ENCODE peak calls at places on chromosomes 12 and 14, in six cellular contexts. B is HS-5, S is DMS53, M is hippocampal formation, T is endothelial cell of umbilical vein, H is HL-60. V is an unnamed sample.

GRCh38 chr12:122996188-122996601 is 15.7 kb downstream of the ARL6IP4 start:
- DNase-seq in B (no peak), S (no peak), M (no peak), T (no peak), H (no peak), V (no peak)

GRCh38 chr12:60501124-60501729 is 905.4 kb downstream of the SLC16A7 start:
- DNase-seq in B (no peak), S (peak; percentile 36), M (no peak), T (peak; percentile 71), H (no peak), V (no peak)

GRCh38 chr12:113242560-113242959 is 21.3 kb downstream of the TPCN1 start:
- DNase-seq in B (no peak), S (no peak), M (no peak), T (no peak), H (no peak), V (no peak)

GRCh38 chr14:77869350-77869749 is 69.4 kb downstream of the ADCK1 start:
- DNase-seq in B (no peak), S (no peak), M (no peak), T (no peak), H (no peak), V (peak; percentile 7)

GRCh38 chr12:111427417-111428074 is 21.8 kb downstream of the SH2B3 start:
- DNase-seq in B (no peak), S (no peak), M (no peak), T (no peak), H (no peak), V (no peak)

GRCh38 chr12:127401005-127401404 is 866.0 kb upstream of the TMEM132C start:
- DNase-seq in B (peak; percentile 77), S (no peak), M (no peak), T (no peak), H (no peak), V (no peak)

GRCh38 chr14:55699131-55700057 is 119.4 kb downstream of the KTN1 start:
- DNase-seq in B (peak; percentile 78), S (peak; percentile 62), M (no peak), T (peak; percentile 30), H (peak; percentile 14), V (no peak)

GRCh38 chr14:93717222-93717967 is 70.9 kb downstream of the PRIMA1 start:
- DNase-seq in B (no peak), S (no peak), M (no peak), T (no peak), H (no peak), V (no peak)

GRCh38 chr14:36300337-36300736 is 20.1 kb downstream of the MBIP start:
- DNase-seq in B (no peak), S (peak; percentile 45), M (no peak), T (peak; percentile 21), H (no peak), V (no peak)

GRCh38 chr14:71932229-71932951 is at the start of gene RGS6:
- DNase-seq in B (no peak), S (peak; percentile 31), M (no peak), T (no peak), H (no peak), V (no peak)

GRCh38 chr12:101616027-101616494 is 21.3 kb downstream of the MYBPC1 start:
- DNase-seq in B (no peak), S (no peak), M (no peak), T (peak; percentile 13), H (peak; percentile 43), V (no peak)

GRCh38 chr14:22886500-22887259 is 3.7 kb downstream of the REM2 start:
- DNase-seq in B (no peak), S (peak; percentile 90), M (no peak), T (peak; percentile 24), H (peak; percentile 20), V (no peak)

GRCh38 chr14:75040497-75040896 is 10.8 kb downstream of the MLH3 start:
- DNase-seq in B (no peak), S (no peak), M (no peak), T (no peak), H (no peak), V (no peak)

GRCh38 chr14:100587763-100588411 is 670 bp upstream of the BEGAIN start:
- DNase-seq in B (no peak), S (no peak), M (no peak), T (no peak), H (no peak), V (no peak)

GRCh38 chr14:63282997-63283396 is 35.7 kb downstream of the GPHB5 start:
- DNase-seq in B (no peak), S (no peak), M (no peak), T (no peak), H (no peak), V (no peak)

GRCh38 chr14:63454863-63455622 is 88.1 kb downstream of the PPP2R5E start:
- DNase-seq in B (no peak), S (no peak), M (no peak), T (no peak), H (peak; percentile 29), V (peak; percentile 41)

GRCh38 chr14:59585891-59586554 is 9.4 kb upstream of the CCDC175 start:
- DNase-seq in B (no peak), S (no peak), M (no peak), T (peak; percentile 11), H (peak; percentile 58), V (no peak)

GRCh38 chr14:96362071-96362964 is 823 bp downstream of the ATG2B start:
- DNase-seq in B (no peak), S (peak; percentile 86), M (no peak), T (peak; percentile 72), H (peak; percentile 77), V (peak; percentile 14)

GRCh38 chr14:99215277-99215676 is 56.7 kb downstream of the BCL11B start:
- DNase-seq in B (no peak), S (no peak), M (no peak), T (no peak), H (no peak), V (no peak)

GRCh38 chr12:108821407-108822397 is 35.7 kb downstream of the SSH1 start:
- DNase-seq in B (no peak), S (no peak), M (no peak), T (no peak), H (peak; percentile 85), V (no peak)

GRCh38 chr12:77995436-77996167 is 164.9 kb downstream of the NAV3 start:
- DNase-seq in B (peak; percentile 89), S (peak; percentile 47), M (no peak), T (no peak), H (no peak), V (peak; percentile 77)

GRCh38 chr12:57823131-57823907 is 4.8 kb upstream of the AVIL start:
- DNase-seq in B (no peak), S (no peak), M (no peak), T (no peak), H (no peak), V (no peak)

GRCh38 chr14:67461341-67461985 is 27.1 kb downstream of the TMEM229B start:
- DNase-seq in B (no peak), S (peak; percentile 11), M (no peak), T (no peak), H (no peak), V (peak; percentile 23)

GRCh38 chr12:104566244-104566993 is 109.7 kb downstream of the CHST11 start:
- DNase-seq in B (no peak), S (no peak), M (no peak), T (no peak), H (no peak), V (no peak)